ENCODE peak calls at places on chromosomes 1 and 21, in seven cellular contexts. Z is brain microvascular endothelial cell; M is A549; P is CD8-positive, alpha-beta T cell; O is LNCaP clone FGC; N is cardiac fibroblast; G is dorsolateral prefrontal cortex. Q is an unnamed sample.
A peak's percentile ranks its signal among the peaks of the same experiment; 100 is the strongest.

GRCh38 chr1:64186898-64187280 is 16.5 kb upstream of the UBE2U start:
- DNase-seq in Z (no peak), G (no peak), M (no peak), O (no peak), P (no peak), N (no peak), Q (no peak)

GRCh38 chr1:227949954-227950734 is 2.4 kb upstream of the WNT9A start:
- DNase-seq in N (no peak), G (no peak), M (no peak), Z (no peak), O (no peak), P (no peak), Q (peak; percentile 35)

GRCh38 chr21:32412162-32412997 is at the start of gene EVA1C:
- DNase-seq in O (no peak), Z (no peak), M (peak; percentile 58), P (peak; percentile 83), N (peak; percentile 33), G (peak; percentile 33), Q (peak; percentile 37)

GRCh38 chr21:37915941-37916794 is at the start of gene KCNJ6:
- DNase-seq in G (peak; percentile 72), Z (peak; percentile 25), M (peak; percentile 58), P (no peak), O (no peak), N (peak; percentile 62), Q (peak; percentile 71)

GRCh38 chr1:170661646-170662411 is 2.1 kb upstream of the PRRX1 start:
- DNase-seq in G (no peak), Z (peak; percentile 37), P (no peak), O (no peak), M (no peak), N (peak; percentile 63), Q (peak; percentile 38)

GRCh38 chr21:44326272-44326647 is 12.9 kb downstream of the CFAP410 start:
- DNase-seq in N (no peak), G (no peak), P (no peak), M (no peak), O (no peak), Z (no peak), Q (no peak)

GRCh38 chr1:247387500-247387899 is 28.5 kb upstream of the NLRP3 start:
- DNase-seq in N (no peak), M (no peak), P (no peak), Z (no peak), O (no peak), G (no peak), Q (no peak)

GRCh38 chr1:212256404-212256803 is 28.8 kb upstream of the PPP2R5A start:
- DNase-seq in O (no peak), M (no peak), Z (no peak), N (no peak), P (peak; percentile 16), G (no peak), Q (no peak)

GRCh38 chr1:154407021-154407865 is 2.1 kb downstream of the IL6R start:
- DNase-seq in O (no peak), N (no peak), M (no peak), G (no peak), P (no peak), Z (no peak), Q (no peak)

GRCh38 chr1:28580706-28581530 is 11.1 kb upstream of the RAB42 start:
- DNase-seq in G (peak; percentile 33), O (peak; percentile 28), M (peak; percentile 39), N (peak; percentile 57), P (peak; percentile 58), Z (no peak), Q (no peak)

GRCh38 chr1:193185861-193186714 is at the start of gene B3GALT2:
- DNase-seq in N (peak; percentile 62), Z (peak; percentile 48), G (peak; percentile 52), P (peak; percentile 21), M (no peak), O (no peak), Q (no peak)

DNA sequence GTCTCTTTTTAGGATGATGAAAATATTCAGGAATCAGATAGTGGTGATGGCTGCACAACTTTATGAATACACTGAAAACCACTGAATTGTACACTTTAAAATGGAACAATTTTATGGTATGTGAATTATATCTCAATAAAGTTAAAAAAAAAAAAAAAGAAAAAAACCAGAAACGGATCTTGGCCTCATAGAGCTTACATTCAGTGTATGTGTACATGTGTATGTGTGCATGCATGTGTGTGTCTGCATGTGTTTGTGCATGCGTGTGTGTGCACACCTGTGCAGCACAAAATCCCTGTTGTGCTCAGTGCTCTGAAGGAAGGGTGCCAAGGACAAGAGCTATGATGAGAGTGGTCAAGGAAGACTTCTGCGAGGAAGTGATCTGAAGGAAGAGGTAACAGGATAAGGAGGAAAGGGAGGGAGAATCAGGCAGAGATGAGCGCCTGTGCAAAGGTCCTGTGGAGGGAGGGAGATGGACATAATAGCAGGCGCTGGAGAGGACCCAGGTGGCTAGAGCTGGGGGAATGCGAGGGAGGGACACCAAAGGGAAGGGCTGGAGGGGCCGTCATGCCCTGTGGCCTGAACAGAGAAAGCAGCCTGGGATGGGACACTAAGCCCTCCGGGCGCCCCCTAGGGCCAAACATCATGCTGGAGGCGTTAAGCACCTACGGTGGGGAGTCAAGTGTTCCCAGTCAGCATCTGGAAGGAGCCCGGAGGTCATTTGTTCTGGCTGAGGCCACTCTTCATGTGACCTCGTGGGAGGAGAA is 25.2 kb downstream of the NKAIN1 start:
- DNase-seq in P (no peak), O (no peak), M (no peak), Z (no peak), G (no peak), N (no peak), Q (no peak)
- TF ChIP-seq CTCF in P (no peak), O (no peak), M (no peak), Z (peak; percentile 35), G (no peak), N (no peak), Q (no peak)

GRCh38 chr1:245277276-245277675 is 122.5 kb downstream of the KIF26B start:
- DNase-seq in N (no peak), M (no peak), O (no peak), P (no peak), G (no peak), Z (no peak), Q (no peak)
- TF ChIP-seq CTCF in N (no peak), M (no peak), O (peak; percentile 52), P (no peak), G (no peak), Z (peak; percentile 35), Q (no peak)

GRCh38 chr1:85846706-85847105 is 138.5 kb upstream of the ZNHIT6 start:
- DNase-seq in G (no peak), Z (no peak), O (no peak), M (no peak), N (no peak), P (no peak), Q (no peak)

GRCh38 chr1:85849660-85850059 is 141.4 kb upstream of the ZNHIT6 start:
- DNase-seq in M (no peak), P (no peak), Z (no peak), G (no peak), O (no peak), N (no peak), Q (no peak)

GRCh38 chr1:85847356-85847755 is 139.1 kb upstream of the ZNHIT6 start:
- DNase-seq in P (no peak), O (no peak), Z (no peak), G (no peak), N (no peak), M (no peak), Q (no peak)

GRCh38 chr1:85850238-85850637 is 142.0 kb upstream of the ZNHIT6 start:
- DNase-seq in Z (peak; percentile 84), N (peak; percentile 95), G (no peak), M (peak; percentile 90), P (no peak), O (peak; percentile 14), Q (no peak)
- TF ChIP-seq CTCF in Z (peak; percentile 56), N (peak; percentile 53), G (no peak), M (peak; percentile 44), P (no peak), O (peak; percentile 36), Q (no peak)

DNA sequence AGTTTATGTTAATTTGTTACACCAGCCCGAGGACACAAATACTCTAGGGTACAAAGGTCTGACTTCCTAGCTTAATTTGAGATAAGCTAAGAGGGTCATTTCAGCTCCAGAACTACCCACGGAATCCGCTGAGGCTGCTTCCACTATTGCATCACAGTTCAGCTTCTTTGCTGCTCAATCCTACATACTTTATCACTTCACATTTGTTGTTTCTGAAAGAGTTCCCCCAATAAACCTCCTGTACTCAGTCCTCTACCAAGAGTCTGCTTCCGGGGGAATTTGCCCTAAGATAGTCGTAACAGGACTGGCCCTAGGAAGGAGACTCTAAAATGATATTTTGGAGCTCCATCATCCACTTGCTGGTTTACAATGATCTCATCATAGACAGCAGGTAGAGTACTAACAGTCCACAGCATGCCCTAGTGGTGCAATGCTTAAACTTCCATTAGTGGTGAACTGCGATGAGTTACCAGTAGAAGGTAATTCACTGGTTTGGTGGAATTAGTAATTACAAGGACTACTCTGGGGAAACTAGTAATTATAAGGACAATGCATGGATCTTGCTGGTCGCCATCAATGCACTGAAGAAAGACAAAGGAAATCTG is 229.3 kb downstream of the USH2A start:
- DNase-seq in M (no peak), G (no peak), P (no peak), Z (no peak), N (no peak), O (no peak), Q (no peak)
- TF ChIP-seq CTCF in M (no peak), G (no peak), P (no peak), Z (peak; percentile 40), N (no peak), O (peak; percentile 26), Q (no peak)

DNA sequence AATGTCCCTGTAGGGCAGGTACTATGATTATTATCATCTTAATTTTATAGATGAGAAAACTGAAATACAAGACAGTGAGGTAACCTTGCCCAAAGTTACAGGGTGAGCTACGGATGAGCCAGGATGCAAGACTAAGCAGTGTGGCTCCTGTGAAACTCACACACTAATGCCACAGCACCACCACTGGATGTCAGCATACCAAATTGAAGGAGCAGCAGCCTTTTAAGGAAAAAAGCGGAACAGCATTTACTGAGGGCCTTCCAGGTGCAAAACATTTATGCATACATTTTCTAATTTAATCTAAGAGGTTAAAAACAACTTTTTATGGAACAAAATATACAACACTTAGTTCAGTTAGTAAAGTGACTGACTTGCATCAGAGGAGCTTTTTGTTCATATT is 41.7 kb downstream of the SEC16B start:
- DNase-seq in P (no peak), Z (peak; percentile 31), G (no peak), O (no peak), M (no peak), N (peak; percentile 33), Q (no peak)
- TF ChIP-seq CTCF in P (no peak), Z (peak; percentile 69), G (peak; percentile 35), O (peak; percentile 27), M (no peak), N (peak; percentile 13), Q (no peak)

DNA sequence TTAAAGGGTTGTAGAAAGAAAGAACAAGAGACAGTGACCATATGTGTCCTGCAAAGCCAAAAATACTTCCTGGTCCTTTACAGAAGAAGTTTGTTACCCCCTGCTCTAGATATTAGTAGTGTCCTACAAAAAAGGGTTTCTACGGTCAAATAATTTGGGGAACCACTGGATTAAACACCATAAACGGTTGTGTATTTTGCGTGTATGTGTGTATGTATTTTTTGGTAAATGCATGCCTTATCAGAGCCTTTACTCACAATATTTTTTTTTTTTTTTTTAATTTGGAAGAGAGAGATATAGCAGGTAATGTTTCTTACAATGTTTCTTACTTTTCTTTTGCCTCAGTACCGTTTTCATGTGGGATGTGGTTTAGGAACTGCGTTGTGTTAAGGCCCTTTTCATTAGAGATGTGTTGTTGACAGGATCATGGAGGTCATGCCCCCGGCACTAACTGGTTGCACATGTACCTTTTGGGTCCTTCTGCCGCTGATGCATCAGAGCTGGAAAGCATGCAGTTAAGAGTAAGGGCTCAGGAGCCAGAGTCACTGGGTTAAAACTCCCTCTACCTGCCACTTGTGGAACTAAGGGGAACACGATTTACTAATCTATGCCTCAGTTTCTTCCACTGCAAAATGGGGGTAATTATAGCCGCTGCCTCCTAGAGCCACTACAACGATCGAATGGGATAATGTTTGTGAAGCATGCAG is 234.6 kb upstream of the KAZN start:
- DNase-seq in Z (no peak), P (no peak), O (no peak), M (no peak), G (no peak), N (no peak), Q (no peak)
- TF ChIP-seq CTCF in Z (no peak), P (no peak), O (no peak), M (no peak), G (no peak), N (no peak), Q (no peak)

Q was measured in mesothelial cell of epicardium.